ENCODE peak calls at places on chromosomes 6 and 20, in seven cellular contexts. J is left ventricle myocardium inferior; W is Karpas-422; C is A549; N is SJSA1; H is left lung; E is CD8-positive, alpha-beta T cell. Z is an unnamed sample.

GRCh38 chr20:45407067-45407745 is 883 bp upstream of the DBNDD2 start:
- DNase-seq in N (no peak), E (no peak), C (no peak), J (peak; percentile 65), H (peak; percentile 38), W (no peak), Z (peak; percentile 74)

GRCh38 chr6:41531591-41532582 is 14.3 kb upstream of the FOXP4 start:
- DNase-seq in C (no peak), N (peak; percentile 88), E (peak; percentile 24), J (no peak), W (no peak), H (no peak), Z (peak; percentile 90)

GRCh38 chr6:122726649-122727048 is 52.9 kb upstream of the FABP7 start:
- DNase-seq in N (no peak), H (no peak), J (no peak), E (no peak), C (no peak), W (peak; percentile 44), Z (peak; percentile 52)

GRCh38 chr6:37624121-37624520 is 73.6 kb downstream of the MDGA1 start:
- DNase-seq in W (no peak), E (no peak), N (no peak), J (no peak), H (no peak), C (peak; percentile 18), Z (no peak)

GRCh38 chr6:106116125-106116524 is 30.0 kb downstream of the PRDM1 start:
- DNase-seq in H (no peak), J (peak; percentile 33), E (no peak), N (peak; percentile 6), C (no peak), W (no peak), Z (peak; percentile 64)

GRCh38 chr6:36126553-36127458 is 3.5 kb upstream of the MAPK13 start:
- DNase-seq in E (no peak), W (no peak), C (no peak), J (no peak), N (no peak), H (no peak), Z (peak; percentile 71)

GRCh38 chr20:58851221-58851968 is 693 bp upstream of the GNAS-AS1 start:
- DNase-seq in N (no peak), E (no peak), H (no peak), J (no peak), C (no peak), W (no peak), Z (peak; percentile 59)

GRCh38 chr6:107656883-107657282 is 167.0 kb downstream of the SOBP start:
- DNase-seq in J (peak; percentile 55), H (no peak), W (peak; percentile 81), C (no peak), N (no peak), E (no peak), Z (no peak)

GRCh38 chr20:41171736-41172295 is 34.5 kb downstream of the PLCG1 start:
- DNase-seq in C (no peak), N (no peak), E (no peak), W (no peak), J (no peak), H (peak; percentile 17), Z (no peak)

GRCh38 chr6:31739639-31740396 is at the start of gene MSH5:
- DNase-seq in N (peak; percentile 98), W (peak; percentile 100), J (peak; percentile 98), H (peak; percentile 99), E (peak; percentile 90), C (peak; percentile 92), Z (peak; percentile 100)

GRCh38 chr6:31738048-31738979 is 1.5 kb upstream of the MSH5 start:
- DNase-seq in N (peak; percentile 89), J (no peak), H (peak; percentile 78), C (peak; percentile 59), E (peak; percentile 55), W (peak; percentile 86), Z (peak; percentile 87)

GRCh38 chr6:31736026-31736767 is at the start of gene CLIC1:
- DNase-seq in J (peak; percentile 85), N (peak; percentile 93), W (peak; percentile 95), E (peak; percentile 55), H (peak; percentile 92), C (peak; percentile 84), Z (peak; percentile 92)

GRCh38 chr6:31736768-31737314 is 511 bp upstream of the CLIC1 start:
- DNase-seq in W (peak; percentile 50), H (no peak), C (no peak), E (no peak), J (no peak), N (no peak), Z (peak; percentile 27)

DNA sequence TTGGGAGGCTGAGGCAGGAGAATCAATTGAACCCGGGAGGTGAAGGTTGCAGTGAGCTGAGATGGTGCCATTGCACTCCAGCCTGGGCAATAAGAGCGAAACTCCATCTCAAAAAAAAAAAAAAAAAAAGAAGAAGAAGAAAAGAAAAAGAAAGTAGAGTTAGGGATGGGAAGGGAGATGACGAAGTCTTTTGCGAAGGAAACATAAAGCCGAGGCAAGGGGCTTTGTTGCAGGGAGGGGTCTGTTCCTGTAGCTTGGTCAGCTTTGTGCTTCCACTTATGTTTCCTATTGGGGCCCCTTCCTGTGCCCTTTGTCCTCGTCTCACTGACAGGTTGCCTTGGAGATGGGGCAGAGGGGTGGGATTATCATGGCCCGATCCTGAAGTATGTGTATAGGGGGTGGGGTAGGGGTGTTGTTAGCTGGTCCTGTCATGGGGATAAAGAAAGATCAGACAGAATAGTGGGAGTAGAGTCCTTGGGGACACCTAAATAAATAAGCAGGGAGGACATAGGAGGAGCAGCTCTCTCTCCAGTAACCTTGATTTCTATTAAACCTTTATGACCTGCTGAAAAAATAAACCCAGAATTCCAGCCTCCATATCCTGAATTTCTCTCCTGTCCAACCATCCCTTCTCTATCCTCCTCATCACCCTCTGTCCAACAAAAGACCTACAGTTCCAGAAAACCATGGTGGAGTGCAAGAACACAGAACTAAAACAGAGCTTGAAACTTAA is 1.2 kb upstream of the CLIC1 start:
- DNase-seq in H (no peak), W (no peak), E (no peak), C (no peak), J (no peak), N (no peak), Z (no peak)
- H3K4me1 ChIP-seq in H (peaks cover 33% of the 10 kb centered on the region), W (peaks cover 67% of the 10 kb centered on the region), E (peaks cover 55% of the 10 kb centered on the region), C (peaks cover 51% of the 10 kb centered on the region), J (peaks cover 77% of the 10 kb centered on the region), N (peaks cover 48% of the 10 kb centered on the region), Z (peaks cover 43% of the 10 kb centered on the region)

GRCh38 chr6:149565539-149566371 is 420 bp upstream of the GINM1 start:
- DNase-seq in C (peak; percentile 87), E (peak; percentile 94), H (peak; percentile 95), N (peak; percentile 93), J (peak; percentile 91), W (peak; percentile 98), Z (peak; percentile 97)

GRCh38 chr6:149563928-149564325 is 2.2 kb upstream of the GINM1 start:
- DNase-seq in C (no peak), N (no peak), H (no peak), W (no peak), E (no peak), J (no peak), Z (no peak)

GRCh38 chr6:149567846-149568585 is 1.8 kb downstream of the GINM1 start:
- DNase-seq in W (no peak), J (no peak), E (no peak), H (no peak), C (no peak), N (no peak), Z (no peak)

GRCh38 chr6:149566372-149567193 is at the start of gene GINM1:
- DNase-seq in J (peak; percentile 53), W (peak; percentile 80), N (peak; percentile 74), C (peak; percentile 43), E (peak; percentile 32), H (peak; percentile 56), Z (peak; percentile 72)

GRCh38 chr6:149567194-149567586 is 1.0 kb downstream of the GINM1 start:
- DNase-seq in J (no peak), W (peak; percentile 48), N (no peak), C (no peak), H (no peak), E (no peak), Z (no peak)
- H3K27ac ChIP-seq in J (peak overlapping the region; percentile 96), W (peak overlapping the region; percentile 68), N (no peak overlapping the region), C (peak overlapping the region; percentile 93), H (peak overlapping the region; percentile 91), E (peak overlapping the region; percentile 75), Z (peak overlapping the region; percentile 80)

GRCh38 chr6:149320745-149321240 is 3.3 kb downstream of the TAB2 start:
- DNase-seq in C (no peak), H (no peak), W (no peak), N (no peak), E (no peak), J (no peak), Z (peak; percentile 44)

GRCh38 chr6:149324428-149324827 is 6.9 kb downstream of the TAB2 start:
- DNase-seq in C (no peak), E (no peak), H (no peak), J (no peak), N (no peak), W (no peak), Z (peak; percentile 42)

GRCh38 chr6:149325648-149326236 is 8.2 kb downstream of the TAB2 start:
- DNase-seq in E (no peak), C (no peak), N (no peak), W (no peak), J (no peak), H (no peak), Z (no peak)

GRCh38 chr6:149323353-149323752 is 5.8 kb downstream of the TAB2 start:
- DNase-seq in C (no peak), H (no peak), E (no peak), N (no peak), J (no peak), W (no peak), Z (no peak)

DNA sequence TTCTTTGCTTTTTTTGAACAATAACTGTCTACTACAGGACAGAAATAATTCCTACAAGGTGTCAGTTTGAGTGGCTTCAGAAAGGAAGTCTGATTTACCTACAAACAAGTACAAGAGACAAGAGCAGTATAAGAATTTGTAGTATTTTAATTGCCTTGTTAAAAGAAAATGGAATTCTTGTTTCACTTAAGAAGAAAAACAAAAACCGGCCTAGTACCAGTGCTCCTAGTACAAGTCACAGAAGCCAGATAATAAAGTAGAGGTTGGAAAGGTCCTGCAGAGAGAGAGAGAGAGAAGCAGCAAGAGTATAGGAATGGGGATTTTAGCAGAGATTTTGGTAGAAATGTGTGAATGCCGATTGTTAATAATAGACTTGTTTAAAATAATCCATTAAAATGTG is 6.4 kb downstream of the TAB2 start:
- DNase-seq in H (no peak), J (no peak), C (no peak), W (no peak), N (no peak), E (no peak), Z (no peak)
- H3K4me1 ChIP-seq in H (peaks cover 8% of the 10 kb centered on the region), J (peaks cover 88% of the 10 kb centered on the region), C (peaks cover 74% of the 10 kb centered on the region), W (peaks cover 46% of the 10 kb centered on the region), N (peaks cover 41% of the 10 kb centered on the region), E (peaks cover 78% of the 10 kb centered on the region), Z (peaks cover 42% of the 10 kb centered on the region)

DNA sequence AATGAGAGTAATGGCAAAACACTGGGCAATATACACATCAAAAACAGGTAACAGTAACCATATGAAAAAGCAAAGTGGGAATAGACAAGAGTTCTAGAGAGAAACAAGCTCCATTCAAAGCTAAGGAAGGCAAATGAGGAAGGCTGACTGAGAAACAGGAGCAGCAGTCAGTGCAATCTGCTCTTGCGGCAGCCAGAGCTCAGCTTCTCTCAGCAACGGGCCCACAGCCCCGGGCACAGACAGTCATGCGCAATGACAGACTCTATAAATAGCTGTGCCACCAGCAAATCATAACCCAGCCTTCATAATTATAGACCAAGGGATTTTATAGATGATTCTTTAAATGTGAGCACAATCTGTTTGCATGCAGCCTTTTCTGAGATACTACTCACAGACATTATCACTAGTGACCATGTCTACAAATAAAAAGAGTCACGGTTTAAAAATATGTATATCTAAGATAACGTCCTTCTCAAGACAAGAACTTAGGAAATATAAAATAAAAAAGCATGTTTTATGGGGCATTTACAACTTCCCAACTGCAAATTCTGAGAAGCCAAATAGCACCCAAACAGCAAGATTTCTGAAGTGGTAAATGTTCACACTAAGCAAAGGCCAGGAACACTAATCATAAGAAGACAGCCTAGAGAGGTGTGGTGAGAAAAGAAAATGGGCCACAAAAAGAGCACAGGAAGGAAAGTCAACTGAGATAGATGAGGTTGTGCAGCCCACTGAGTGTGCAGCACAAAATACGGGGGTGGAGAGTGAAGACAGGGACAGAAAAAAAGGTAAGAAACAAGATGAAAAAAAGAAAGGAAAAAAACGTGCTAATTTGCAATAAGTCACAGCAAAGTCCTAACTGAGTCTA is 39.9 kb upstream of the BEND6 start:
- DNase-seq in C (no peak), W (no peak), H (no peak), J (peak; percentile 30), E (no peak), N (no peak), Z (peak; percentile 59)
- H3K27ac ChIP-seq in C (no peak overlapping the region), W (no peak overlapping the region), H (no peak overlapping the region), J (peak overlapping the region; percentile 48), E (no peak overlapping the region), N (no peak overlapping the region), Z (peak overlapping the region; percentile 15)